ENCODE peak calls at places on chromosomes 2 and 18, in ten cellular contexts. E, W, S, D, Y, V, M, H, R and C are unnamed samples.
A peak's percentile ranks its signal among the peaks of the same experiment; 100 is the strongest.

GRCh38 chr2:65630643-65631042 is 198.2 kb upstream of the SPRED2 start:
- DNase-seq in E (no peak), W (no peak), S (no peak), D (peak; percentile 70), Y (no peak), V (no peak), M (no peak), H (no peak), R (no peak), C (no peak)

GRCh38 chr2:205171541-205171940 is 510.8 kb upstream of the NRP2 start:
- DNase-seq in E (no peak), W (no peak), S (no peak), D (no peak), Y (no peak), V (no peak), M (no peak), H (no peak), R (no peak), C (no peak)

GRCh38 chr2:215635788-215636139 is 199.9 kb upstream of the FN1 start:
- DNase-seq in E (no peak), W (no peak), S (no peak), D (peak; percentile 51), Y (no peak), V (no peak), M (no peak), H (no peak), R (no peak), C (no peak)

GRCh38 chr2:219490186-219490585 is 8.5 kb upstream of the GMPPA start:
- DNase-seq in E (peak; percentile 34), W (no peak), S (no peak), D (no peak), Y (peak; percentile 24), V (no peak), M (no peak), H (no peak), R (no peak), C (no peak)

GRCh38 chr2:13542061-13542460 is 825.3 kb downstream of the TRIB2 start:
- DNase-seq in E (no peak), W (no peak), S (no peak), D (no peak), Y (no peak), V (no peak), M (no peak), H (no peak), R (no peak), C (no peak)

GRCh38 chr2:40243581-40243980 is 208.3 kb downstream of the SLC8A1 start:
- DNase-seq in E (no peak), W (no peak), S (no peak), D (peak; percentile 44), Y (no peak), V (no peak), M (no peak), H (no peak), R (no peak), C (no peak)

GRCh38 chr2:170715062-170715931 is at the start of gene SP5:
- DNase-seq in E (peak; percentile 87), W (no peak), S (peak; percentile 65), D (peak; percentile 56), Y (peak; percentile 88), V (peak; percentile 50), M (peak; percentile 19), H (peak; percentile 94), R (no peak), C (peak; percentile 25)

GRCh38 chr2:1591978-1592907 is 152.1 kb downstream of the PXDN start:
- DNase-seq in E (peak; percentile 42), W (no peak), S (peak; percentile 68), D (peak; percentile 45), Y (no peak), V (no peak), M (peak; percentile 70), H (peak; percentile 86), R (no peak), C (no peak)

GRCh38 chr18:23935804-23936203 is 78.8 kb upstream of the TTC39C start:
- DNase-seq in E (no peak), W (no peak), S (no peak), D (no peak), Y (no peak), V (no peak), M (no peak), H (no peak), R (no peak), C (peak; percentile 16)

GRCh38 chr2:220417503-220417902 is 790.1 kb downstream of the SLC4A3 start:
- DNase-seq in E (no peak), W (no peak), S (no peak), D (no peak), Y (no peak), V (no peak), M (no peak), H (peak; percentile 33), R (no peak), C (no peak)

GRCh38 chr2:120791961-120792295 is 56.3 kb downstream of the GLI2 start:
- DNase-seq in E (no peak), W (no peak), S (no peak), D (peak; percentile 55), Y (no peak), V (no peak), M (no peak), H (no peak), R (no peak), C (no peak)

GRCh38 chr2:50723549-50723948 is 308.4 kb downstream of the NRXN1 start:
- DNase-seq in E (no peak), W (no peak), S (no peak), D (no peak), Y (no peak), V (no peak), M (no peak), H (no peak), R (no peak), C (no peak)